ENCODE peak calls at places on chromosomes 6 and 20, in ten cellular contexts. R is T-helper 2 cell treated with Interferon-gamma antibody and Interleukin-4, amounts not matched to agents 5 μg/mL and 100 μg/mL, for 36 hours; Q is COLO829; N is glutamatergic neuron; G is OCI-M1; D is brain pericyte; P is activated T-helper 2 cell treated with anti-CD3 and anti-CD28 coated beads, Interferon-gamma antibody, Interleukin-2, Interleukin-4, amounts not matched to agents 10 μg/mL and 5 μg/mL and 100 μg/mL, durations not matched to agents 14 hours and 24 hours and 36 hours; T is activated CD4-positive, alpha-beta T cell treated with anti-CD3 and anti-CD28 coated beads for 4 hours; A is fibroblast of pulmonary artery; H is stimulated activated CD8-positive, alpha-beta memory T cell treated with anti-CD3 and anti-CD28 coated beads, Interleukin-2, amount 100 ng/mL, for 1 hour. L is an unnamed sample.

GRCh38 chr6:17193376-17193775 is 87.8 kb upstream of the RBM24 start:
- DNase-seq in G (no peak), P (no peak), D (no peak), H (no peak), R (no peak), A (no peak), Q (no peak), T (no peak), N (no peak), L (no peak)

GRCh38 chr6:133817460-133818047 is 71.4 kb upstream of the TCF21 start:
- DNase-seq in A (no peak), R (no peak), T (no peak), H (no peak), Q (no peak), N (peak), D (no peak), P (no peak), G (peak), L (peak)

GRCh38 chr6:152458648-152459047 is 178.5 kb downstream of the SYNE1 start:
- DNase-seq in G (no peak), Q (no peak), T (no peak), R (no peak), D (no peak), A (peak), H (no peak), N (no peak), P (no peak), L (no peak)

GRCh38 chr20:12570371-12570770 is 438.4 kb upstream of the SPTLC3 start:
- DNase-seq in D (no peak), Q (peak), G (peak), A (no peak), R (no peak), T (no peak), P (no peak), N (peak), H (no peak), L (peak)

GRCh38 chr6:119647309-119647708 is 297.7 kb upstream of the MAN1A1 start:
- DNase-seq in N (no peak), A (peak), D (no peak), H (no peak), T (no peak), Q (no peak), P (no peak), R (no peak), G (no peak), L (no peak)

GRCh38 chr6:88538849-88539571 is 372.9 kb upstream of the CNR1 start:
- DNase-seq in H (no peak), P (no peak), N (no peak), Q (no peak), R (no peak), D (no peak), A (no peak), T (no peak), G (no peak), L (no peak)

GRCh38 chr6:4987427-4987826 is 16.4 kb downstream of the RPP40 start:
- DNase-seq in G (no peak), N (no peak), T (no peak), H (no peak), R (no peak), Q (no peak), A (no peak), P (no peak), D (no peak), L (no peak)

GRCh38 chr20:49913399-49914047 is 1.8 kb downstream of the SPATA2 start:
- DNase-seq in Q (no peak), A (no peak), T (no peak), G (no peak), P (no peak), H (no peak), R (no peak), N (no peak), D (no peak), L (no peak)

GRCh38 chr6:41439524-41440418 is 104.4 kb downstream of the NCR2 start:
- DNase-seq in H (no peak), P (no peak), T (no peak), Q (no peak), G (no peak), N (no peak), A (no peak), R (no peak), D (no peak), L (peak)

GRCh38 chr6:43952746-43953145 is 174.5 kb downstream of the MRPL14 start:
- DNase-seq in D (no peak), R (no peak), Q (no peak), G (peak), H (no peak), A (no peak), N (no peak), P (no peak), T (no peak), L (peak)

GRCh38 chr6:43016935-43017334 is 2.9 kb downstream of the KLHDC3 start:
- DNase-seq in Q (no peak), T (no peak), N (no peak), G (no peak), P (no peak), R (no peak), D (no peak), H (no peak), A (no peak), L (no peak)

GRCh38 chr6:147604373-147604772 is 95.9 kb downstream of the SAMD5 start:
- DNase-seq in T (no peak), N (no peak), P (no peak), Q (no peak), G (no peak), D (no peak), H (no peak), A (no peak), R (no peak), L (no peak)

GRCh38 chr6:33719326-33719987 is 8.0 kb upstream of the UQCC2 start:
- DNase-seq in G (no peak), H (no peak), A (no peak), R (no peak), D (no peak), P (no peak), T (no peak), N (no peak), Q (no peak), L (no peak)

GRCh38 chr20:37914367-37914671 is 11.4 kb downstream of the VSTM2L start:
- DNase-seq in P (no peak), G (no peak), T (no peak), H (no peak), D (no peak), N (no peak), Q (no peak), A (no peak), R (no peak), L (no peak)

GRCh38 chr6:160881409-160881808 is 110.2 kb upstream of the MAP3K4 start:
- DNase-seq in A (no peak), D (no peak), P (no peak), N (no peak), T (no peak), H (no peak), Q (no peak), R (no peak), G (no peak), L (no peak)

GRCh38 chr6:129356129-129356528 is 353.8 kb downstream of the ARHGAP18 start:
- DNase-seq in D (no peak), Q (no peak), A (no peak), H (no peak), P (no peak), G (no peak), R (no peak), N (no peak), T (no peak), L (no peak)

GRCh38 chr6:142404751-142405150 is 102.9 kb downstream of the ADGRG6 start:
- DNase-seq in H (no peak), P (no peak), A (no peak), Q (no peak), N (no peak), D (no peak), T (no peak), R (no peak), G (no peak), L (no peak)

L was measured in NB4.